ENCODE peak calls at places on chromosome 7, in four cellular contexts. E is heart left ventricle, F is H1, Z is transverse colon. B is an unnamed sample.
A peak's percentile ranks its signal among the peaks of the same experiment; 100 is the strongest.

GRCh38 chr7:131934452-131934851 is 378.0 kb upstream of the PODXL start:
- DNase-seq in E (no peak), F (no peak), Z (no peak), B (no peak)

GRCh38 chr7:4772306-4772705 is 3.1 kb upstream of the AP5Z1 start:
- DNase-seq in E (no peak), F (no peak), Z (no peak), B (no peak)

GRCh38 chr7:91892821-91893340 is 12.4 kb upstream of the MTERF1 start:
- DNase-seq in E (no peak), F (no peak), Z (no peak), B (no peak)

GRCh38 chr7:22666732-22667131 is 60.3 kb upstream of the IL6 start:
- DNase-seq in E (no peak), F (no peak), Z (no peak), B (no peak)

GRCh38 chr7:75660566-75661215 is 78.0 kb downstream of the HIP1 start:
- DNase-seq in E (no peak), F (no peak), Z (no peak), B (no peak)

GRCh38 chr7:44980393-44981034 is 1.7 kb upstream of the MYO1G start:
- DNase-seq in E (no peak), F (no peak), Z (no peak), B (peak; percentile 84)

GRCh38 chr7:37462120-37462519 is 13.5 kb upstream of the ELMO1 start:
- DNase-seq in E (no peak), F (no peak), Z (no peak), B (no peak)

GRCh38 chr7:4683043-4683883 is 1.2 kb downstream of the FOXK1 start:
- DNase-seq in E (peak; percentile 72), F (no peak), Z (peak; percentile 47), B (no peak)

GRCh38 chr7:36670585-36671431 is 53.5 kb downstream of the AOAH start:
- DNase-seq in E (no peak), F (no peak), Z (peak; percentile 79), B (peak; percentile 73)

GRCh38 chr7:106717254-106717996 is 56.5 kb upstream of the CCDC71L start:
- DNase-seq in E (no peak), F (no peak), Z (no peak), B (no peak)

DNA sequence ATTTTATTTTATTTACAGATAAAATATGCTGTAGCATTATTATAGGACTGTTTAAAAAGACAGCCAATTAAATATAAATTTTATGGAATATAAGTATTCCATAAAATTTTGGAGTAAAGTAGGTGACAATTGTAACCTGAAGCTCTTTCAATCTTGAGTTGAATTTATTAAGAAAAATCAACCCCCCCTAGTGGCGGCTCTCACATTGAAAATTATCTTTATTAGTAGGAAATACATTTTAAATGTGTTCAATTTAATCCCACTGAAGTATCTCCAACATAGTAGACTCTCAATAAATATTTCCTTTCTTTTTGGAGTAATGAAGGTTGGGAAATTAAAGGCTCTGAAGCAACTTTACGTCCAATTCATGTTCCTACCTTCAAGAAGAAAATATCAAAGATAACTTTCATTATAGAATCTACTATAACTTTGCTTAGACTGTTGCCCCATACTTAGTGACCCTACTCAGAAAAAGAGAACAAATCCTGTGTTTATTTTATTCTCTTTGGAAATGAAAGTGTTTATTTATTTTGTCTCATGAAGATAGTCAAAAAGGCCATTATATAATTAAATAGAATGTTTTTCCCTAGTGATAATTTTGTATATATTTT is 3.1 kb downstream of the AHR start:
- DNase-seq in E (no peak), F (no peak), Z (peak; percentile 32), B (peak; percentile 39)
- H3K4me1 ChIP-seq in E (peaks cover 33% of the 10 kb centered on the region), F (peaks cover 3% of the 10 kb centered on the region), Z (peaks cover 31% of the 10 kb centered on the region), B (peaks cover 25% of the 10 kb centered on the region)

GRCh38 chr7:50826371-50827172 is 43.9 kb upstream of the GRB10 start:
- DNase-seq in E (no peak), F (no peak), Z (no peak), B (no peak)
- TF ChIP-seq CTCF in E (no peak), F (no peak), Z (no peak), B (no peak)

GRCh38 chr7:100545636-100546128 is 6.7 kb downstream of the AGFG2 start:
- DNase-seq in E (no peak), F (no peak), Z (peak; percentile 39), B (no peak)
- H3K4me1 ChIP-seq in E (peaks cover 32% of the 10 kb centered on the region), F (peaks cover 44% of the 10 kb centered on the region), Z (peaks cover 81% of the 10 kb centered on the region), B (peaks cover 39% of the 10 kb centered on the region)

DNA sequence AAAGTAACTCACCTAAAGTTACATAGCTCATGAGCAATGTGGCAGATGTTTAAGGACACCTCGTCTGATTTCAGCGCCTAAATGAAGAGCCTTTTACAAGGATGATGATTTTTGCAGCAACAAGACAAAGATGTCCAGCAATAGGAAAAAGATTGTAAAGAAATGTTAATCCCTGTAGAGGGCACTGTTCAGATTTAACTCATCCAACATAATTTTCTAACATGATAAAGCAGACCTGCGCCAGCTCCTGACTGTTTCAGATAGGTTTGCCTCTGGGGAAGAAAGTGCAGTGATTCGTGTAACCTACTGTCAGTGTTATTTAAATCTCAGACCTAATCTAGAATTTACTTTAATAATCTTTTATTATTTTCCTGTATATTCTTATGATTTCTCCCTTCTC is 595.2 kb downstream of the AUTS2 start:
- DNase-seq in E (no peak), F (no peak), Z (peak; percentile 11), B (no peak)
- TF ChIP-seq CTCF in E (no peak), F (peak; percentile 6), Z (peak; percentile 30), B (no peak)

DNA sequence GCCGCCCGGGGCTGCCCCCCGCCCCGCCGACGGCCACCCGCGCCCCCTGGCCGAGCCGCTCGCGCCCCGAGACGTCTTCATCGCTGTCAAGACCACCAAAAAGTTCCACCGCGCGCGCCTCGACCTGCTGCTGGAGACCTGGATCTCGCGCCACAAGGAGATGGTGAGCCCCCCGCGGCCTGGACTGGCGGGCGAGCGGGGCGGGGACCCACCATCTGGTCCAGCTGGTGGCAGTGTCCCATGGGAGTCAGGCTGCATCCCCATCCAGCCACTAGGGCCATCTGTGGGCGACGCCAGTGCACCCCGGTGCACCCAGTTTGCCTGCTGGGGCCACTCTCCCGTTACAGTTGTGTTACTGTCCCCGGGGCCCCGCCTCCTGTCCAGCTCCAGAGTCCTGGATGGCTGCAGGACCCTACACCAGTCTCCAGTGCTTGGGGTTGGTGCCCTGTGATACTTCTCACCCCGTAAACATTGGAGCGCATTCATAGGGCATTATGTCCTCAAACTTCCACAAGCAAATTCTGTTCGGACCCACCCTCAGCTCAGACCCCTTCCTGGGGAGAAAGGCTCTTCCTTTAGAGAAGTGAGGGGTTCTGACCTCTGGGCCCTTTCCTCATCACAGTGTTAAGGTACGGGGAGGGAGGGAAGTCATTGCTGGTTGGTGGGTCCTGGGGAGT is 695 bp downstream of the LFNG start:
- DNase-seq in E (no peak), F (no peak), Z (peak; percentile 62), B (no peak)
- H3K4me1 ChIP-seq in E (peaks cover 38% of the 10 kb centered on the region), F (peaks cover 3% of the 10 kb centered on the region), Z (peaks cover 43% of the 10 kb centered on the region), B (no peaks in the 10 kb centered on the region)

GRCh38 chr7:140342732-140343514 is 55.4 kb downstream of the SLC37A3 start:
- DNase-seq in E (no peak), F (no peak), Z (peak; percentile 57), B (peak; percentile 35)
- TF ChIP-seq CTCF in E (no peak), F (peak; percentile 88), Z (peak; percentile 51), B (peak; percentile 39)

GRCh38 chr7:124996778-124997177 is 67.2 kb upstream of the POT1 start:
- DNase-seq in E (no peak), F (peak; percentile 9), Z (no peak), B (no peak)
- H3K4me1 ChIP-seq in E (no peaks in the 10 kb centered on the region), F (no peaks in the 10 kb centered on the region), Z (no peaks in the 10 kb centered on the region), B (no peaks in the 10 kb centered on the region)

DNA sequence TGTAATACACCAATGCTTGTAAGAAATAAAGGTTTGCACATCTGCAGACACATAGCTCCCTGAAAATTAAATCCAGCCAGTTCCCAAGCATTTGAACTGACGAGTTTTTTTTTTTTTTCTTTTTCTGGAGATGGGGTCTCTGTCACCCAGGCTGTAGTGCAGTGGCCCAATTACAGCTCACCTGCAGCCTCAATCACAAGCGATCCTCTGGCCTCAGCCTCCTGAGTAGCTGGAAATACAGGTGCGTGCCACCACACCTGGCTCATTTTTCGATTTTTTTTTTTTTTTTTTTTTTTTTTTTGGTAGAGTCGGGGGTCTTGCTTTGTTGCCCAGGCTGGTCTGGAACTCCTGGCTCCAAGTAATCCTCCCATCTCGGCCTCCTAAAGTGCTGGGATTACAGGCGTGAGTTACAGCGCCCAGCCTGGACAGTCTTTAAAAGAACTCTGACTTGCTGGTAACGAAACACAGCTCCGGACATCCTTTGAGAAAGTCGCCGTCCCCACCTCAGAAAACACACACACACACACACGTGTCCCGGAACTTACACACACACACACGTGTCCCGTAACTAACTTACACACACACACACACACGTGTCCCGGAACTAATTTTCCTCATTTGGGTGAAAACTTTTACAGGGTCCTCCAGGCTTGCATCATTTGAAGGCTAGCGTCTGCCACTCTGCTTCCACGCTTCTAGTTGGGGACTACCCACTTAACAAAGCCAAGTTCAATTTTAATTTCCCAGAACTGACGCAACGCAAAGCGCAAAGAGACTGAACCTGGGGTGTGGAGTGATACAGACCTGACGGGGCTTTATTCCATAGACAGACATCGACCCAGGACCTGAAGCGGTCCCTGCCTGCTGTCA is 18.6 kb downstream of the OCM2 start:
- DNase-seq in E (no peak), F (no peak), Z (peak; percentile 16), B (peak; percentile 30)
- TF ChIP-seq CTCF in E (no peak), F (no peak), Z (no peak), B (no peak)

GRCh38 chr7:33876600-33877274 is 28.6 kb upstream of the BMPER start:
- DNase-seq in E (no peak), F (no peak), Z (no peak), B (no peak)
- H3K4me1 ChIP-seq in E (no peaks in the 10 kb centered on the region), F (peaks cover 10% of the 10 kb centered on the region), Z (no peaks in the 10 kb centered on the region), B (no peaks in the 10 kb centered on the region)